ENCODE peak calls at places on chromosome 21, in ten cellular contexts. P is IMR-90; Y is stimulated activated CD4-positive, alpha-beta T cell treated with anti-CD3 and anti-CD28 coated beads, Interleukin-4, amount 100 ng/mL, for 24 hours; U is fibroblast of villous mesenchyme; F is NCI-H774; I is activated T-helper 1 cell treated with anti-CD3 and anti-CD28 coated beads, Interleukin-12 subunit alpha, Interleukin-12 subunit beta, Interleukin-2, Interleukin-4 antibody, amounts not matched to agents 30 ng/mL and 10 ng/mL and 1 ng/mL, durations not matched to agents 14 hours and 24 hours and 36 hours; G is GM03348; X is small intestine; K is activated CD4-positive, alpha-beta T cell treated with anti-CD3 and anti-CD28 coated beads for 1 hour; D is spleen. Q is an unnamed sample.

GRCh38 chr21:28256420-28256831 is 736.3 kb downstream of the LTN1 start:
- DNase-seq in G (no peak), X (peak; percentile 82), K (no peak), U (peak; percentile 65), Y (no peak), F (no peak), D (no peak), P (peak; percentile 42), I (no peak), Q (peak; percentile 94)

GRCh38 chr21:38179504-38179900 is 77.3 kb upstream of the KCNJ15 start:
- DNase-seq in D (no peak), G (no peak), Y (no peak), U (no peak), X (no peak), P (peak; percentile 16), I (no peak), F (no peak), K (no peak), Q (no peak)

GRCh38 chr21:45590726-45591618 is 48.7 kb upstream of the SLC19A1 start:
- DNase-seq in I (peak; percentile 56), P (no peak), Y (peak; percentile 57), U (no peak), F (no peak), X (no peak), G (no peak), D (peak; percentile 88), K (no peak), Q (no peak)

GRCh38 chr21:17343055-17343454 is 169.8 kb upstream of the CXADR start:
- DNase-seq in U (peak; percentile 8), G (peak; percentile 9), Y (no peak), X (no peak), P (peak; percentile 13), K (no peak), I (no peak), F (no peak), D (no peak), Q (peak; percentile 32)

GRCh38 chr21:15706686-15707085 is 23.1 kb upstream of the USP25 start:
- DNase-seq in I (no peak), G (peak; percentile 89), K (no peak), P (peak; percentile 97), X (peak; percentile 74), Y (no peak), U (peak; percentile 64), F (no peak), D (no peak), Q (no peak)

GRCh38 chr21:46492851-46493250 is 34.2 kb downstream of the DIP2A start:
- DNase-seq in I (no peak), F (no peak), X (no peak), U (no peak), Y (no peak), K (no peak), P (no peak), D (no peak), G (no peak), Q (no peak)

GRCh38 chr21:42781150-42781980 is 98.0 kb downstream of the WDR4 start:
- DNase-seq in F (peak; percentile 13), X (peak; percentile 52), P (no peak), K (no peak), U (peak; percentile 21), I (no peak), G (no peak), Y (no peak), D (peak; percentile 80), Q (peak; percentile 32)

GRCh38 chr21:34956416-34957316 is 92.4 kb downstream of the RUNX1 start:
- DNase-seq in U (no peak), I (no peak), X (peak; percentile 25), P (no peak), F (no peak), G (no peak), Y (no peak), K (no peak), D (no peak), Q (no peak)

GRCh38 chr21:41064325-41064724 is 103.6 kb upstream of the BACE2 start:
- DNase-seq in D (no peak), Y (no peak), K (no peak), F (no peak), U (no peak), G (no peak), X (no peak), P (no peak), I (no peak), Q (no peak)

GRCh38 chr21:42157606-42158310 is 61.2 kb upstream of the ABCG1 start:
- DNase-seq in X (no peak), P (no peak), G (no peak), D (no peak), Y (no peak), U (no peak), F (no peak), I (no peak), K (no peak), Q (no peak)

GRCh38 chr21:15034126-15034848 is 30.5 kb downstream of the NRIP1 start:
- DNase-seq in Y (no peak), K (no peak), G (peak; percentile 46), P (peak; percentile 72), F (no peak), I (no peak), X (no peak), D (no peak), U (peak; percentile 56), Q (no peak)

GRCh38 chr21:36643374-36644250 is 55.3 kb upstream of the SIM2 start:
- DNase-seq in I (no peak), X (no peak), F (no peak), D (no peak), P (no peak), Y (no peak), G (no peak), U (no peak), K (no peak), Q (no peak)

GRCh38 chr21:37032877-37033471 is 26.5 kb downstream of the RIPPLY3 start:
- DNase-seq in I (no peak), P (peak; percentile 81), Y (no peak), X (no peak), K (no peak), D (no peak), U (peak; percentile 59), F (no peak), G (peak; percentile 55), Q (no peak)

GRCh38 chr21:42047821-42048613 is 23.1 kb upstream of the UMODL1 start:
- DNase-seq in F (no peak), Y (no peak), X (no peak), D (peak; percentile 78), I (no peak), G (peak; percentile 87), P (peak; percentile 99), U (peak; percentile 90), K (no peak), Q (no peak)

GRCh38 chr21:43015906-43016540 is 41.7 kb downstream of the PKNOX1 start:
- DNase-seq in X (no peak), F (no peak), K (no peak), G (no peak), Y (no peak), U (no peak), D (peak; percentile 80), I (no peak), P (no peak), Q (no peak)